ENCODE peak calls at places on chromosomes 12 and 14, in seven cellular contexts. One of them, this sample, is unnamed.

GRCh38 chr12:49232940-49233841 is 31.7 kb upstream of the TUBA1C start:
- DNase-seq in prostate gland: peak; percentile 11
- DNase-seq in SK-N-SH: peak; percentile 64
- DNase-seq in HCT116: no peak
- DNase-seq in HepG2: peak; percentile 30
- DNase-seq in upper lobe of left lung: peak; percentile 30
- DNase-seq in transverse colon: peak; percentile 28
- DNase-seq in this sample: peak; percentile 80

GRCh38 chr12:116087399-116087798 is 190.1 kb downstream of the MED13L start:
- DNase-seq in prostate gland: no peak
- DNase-seq in SK-N-SH: no peak
- DNase-seq in HCT116: no peak
- DNase-seq in HepG2: no peak
- DNase-seq in upper lobe of left lung: no peak
- DNase-seq in transverse colon: no peak
- DNase-seq in this sample: no peak

GRCh38 chr12:47779301-47779942 is 6.4 kb downstream of the SLC48A1 start:
- DNase-seq in prostate gland: peak; percentile 84
- DNase-seq in SK-N-SH: peak; percentile 88
- DNase-seq in HCT116: peak; percentile 61
- DNase-seq in HepG2: peak; percentile 69
- DNase-seq in upper lobe of left lung: peak; percentile 91
- DNase-seq in transverse colon: peak; percentile 91
- DNase-seq in this sample: peak; percentile 94

GRCh38 chr12:119804011-119804641 is 73.0 kb downstream of the CIT start:
- DNase-seq in prostate gland: peak; percentile 51
- DNase-seq in SK-N-SH: peak; percentile 86
- DNase-seq in HCT116: peak; percentile 33
- DNase-seq in HepG2: peak; percentile 54
- DNase-seq in upper lobe of left lung: peak; percentile 52
- DNase-seq in transverse colon: no peak
- DNase-seq in this sample: peak; percentile 71

GRCh38 chr14:55329999-55330710 is 58.9 kb downstream of the FBXO34 start:
- DNase-seq in prostate gland: no peak
- DNase-seq in SK-N-SH: no peak
- DNase-seq in HCT116: no peak
- DNase-seq in HepG2: no peak
- DNase-seq in upper lobe of left lung: no peak
- DNase-seq in transverse colon: no peak
- DNase-seq in this sample: no peak

GRCh38 chr14:56156096-56156495 is 37.9 kb downstream of the PELI2 start:
- DNase-seq in prostate gland: no peak
- DNase-seq in SK-N-SH: no peak
- DNase-seq in HCT116: no peak
- DNase-seq in HepG2: no peak
- DNase-seq in upper lobe of left lung: no peak
- DNase-seq in transverse colon: no peak
- DNase-seq in this sample: no peak

GRCh38 chr14:71474291-71474690 is 457.9 kb upstream of the RGS6 start:
- DNase-seq in prostate gland: no peak
- DNase-seq in SK-N-SH: peak; percentile 16
- DNase-seq in HCT116: no peak
- DNase-seq in HepG2: no peak
- DNase-seq in upper lobe of left lung: no peak
- DNase-seq in transverse colon: no peak
- DNase-seq in this sample: no peak

GRCh38 chr12:39618701-39619100 is 902 bp downstream of the ABCD2 start:
- DNase-seq in prostate gland: no peak
- DNase-seq in SK-N-SH: no peak
- DNase-seq in HCT116: no peak
- DNase-seq in HepG2: no peak
- DNase-seq in upper lobe of left lung: no peak
- DNase-seq in transverse colon: no peak
- DNase-seq in this sample: no peak

GRCh38 chr12:49560695-49561094 is 7.2 kb downstream of the MCRS1 start:
- DNase-seq in prostate gland: no peak
- DNase-seq in SK-N-SH: no peak
- DNase-seq in HCT116: no peak
- DNase-seq in HepG2: no peak
- DNase-seq in upper lobe of left lung: no peak
- DNase-seq in transverse colon: no peak
- DNase-seq in this sample: no peak

GRCh38 chr14:69460093-69460701 is 24.3 kb upstream of the PLEKHD1 start:
- DNase-seq in prostate gland: peak; percentile 72
- DNase-seq in SK-N-SH: peak; percentile 70
- DNase-seq in HCT116: peak; percentile 63
- DNase-seq in HepG2: peak; percentile 73
- DNase-seq in upper lobe of left lung: peak; percentile 57
- DNase-seq in transverse colon: peak; percentile 71
- DNase-seq in this sample: peak; percentile 77

GRCh38 chr12:103841690-103842584 is 903 bp upstream of the NT5DC3 start:
- DNase-seq in prostate gland: no peak
- DNase-seq in SK-N-SH: no peak
- DNase-seq in HCT116: peak; percentile 49
- DNase-seq in HepG2: peak; percentile 40
- DNase-seq in upper lobe of left lung: peak; percentile 39
- DNase-seq in transverse colon: no peak
- DNase-seq in this sample: peak; percentile 83

GRCh38 chr14:68896132-68896531 is 83.0 kb downstream of the ACTN1 start:
- DNase-seq in prostate gland: no peak
- DNase-seq in SK-N-SH: no peak
- DNase-seq in HCT116: no peak
- DNase-seq in HepG2: no peak
- DNase-seq in upper lobe of left lung: no peak
- DNase-seq in transverse colon: no peak
- DNase-seq in this sample: no peak

GRCh38 chr12:12612403-12612802 is 727 bp downstream of the CREBL2 start:
- DNase-seq in prostate gland: no peak
- DNase-seq in SK-N-SH: peak; percentile 60
- DNase-seq in HCT116: no peak
- DNase-seq in HepG2: peak; percentile 82
- DNase-seq in upper lobe of left lung: no peak
- DNase-seq in transverse colon: no peak
- DNase-seq in this sample: no peak

GRCh38 chr14:75927564-75928087 is 54.2 kb downstream of the TGFB3 start:
- DNase-seq in prostate gland: no peak
- DNase-seq in SK-N-SH: no peak
- DNase-seq in HCT116: no peak
- DNase-seq in HepG2: no peak
- DNase-seq in upper lobe of left lung: no peak
- DNase-seq in transverse colon: no peak
- DNase-seq in this sample: no peak

GRCh38 chr14:69038449-69039286 is 59.6 kb upstream of the ACTN1 start:
- DNase-seq in prostate gland: no peak
- DNase-seq in SK-N-SH: peak; percentile 70
- DNase-seq in HCT116: no peak
- DNase-seq in HepG2: no peak
- DNase-seq in upper lobe of left lung: no peak
- DNase-seq in transverse colon: no peak
- DNase-seq in this sample: no peak

GRCh38 chr12:125841332-125841731 is 776.1 kb downstream of the AACS start:
- DNase-seq in prostate gland: no peak
- DNase-seq in SK-N-SH: no peak
- DNase-seq in HCT116: no peak
- DNase-seq in HepG2: no peak
- DNase-seq in upper lobe of left lung: no peak
- DNase-seq in transverse colon: no peak
- DNase-seq in this sample: no peak

GRCh38 chr12:47954467-47955045 is 8.8 kb upstream of the TMEM106C start:
- DNase-seq in prostate gland: no peak
- DNase-seq in SK-N-SH: no peak
- DNase-seq in HCT116: no peak
- DNase-seq in HepG2: no peak
- DNase-seq in upper lobe of left lung: no peak
- DNase-seq in transverse colon: peak; percentile 77
- DNase-seq in this sample: peak; percentile 6

GRCh38 chr12:111283986-111284385 is 84.9 kb downstream of the PHETA1 start:
- DNase-seq in prostate gland: no peak
- DNase-seq in SK-N-SH: no peak
- DNase-seq in HCT116: no peak
- DNase-seq in HepG2: no peak
- DNase-seq in upper lobe of left lung: no peak
- DNase-seq in transverse colon: no peak
- DNase-seq in this sample: no peak

GRCh38 chr12:114882083-114882482 is 198.1 kb upstream of the TBX3 start:
- DNase-seq in prostate gland: no peak
- DNase-seq in SK-N-SH: no peak
- DNase-seq in HCT116: no peak
- DNase-seq in HepG2: no peak
- DNase-seq in upper lobe of left lung: no peak
- DNase-seq in transverse colon: no peak
- DNase-seq in this sample: no peak

GRCh38 chr14:103333754-103334643 is at the start of gene EIF5:
- DNase-seq in prostate gland: peak; percentile 99
- DNase-seq in SK-N-SH: peak; percentile 99
- DNase-seq in HCT116: peak; percentile 96
- DNase-seq in HepG2: peak; percentile 94
- DNase-seq in upper lobe of left lung: peak; percentile 99
- DNase-seq in transverse colon: peak; percentile 99
- DNase-seq in this sample: peak; percentile 100
- TF ChIP-seq POLR2AphosphoS5 in prostate gland: peak; percentile 99
- TF ChIP-seq POLR2AphosphoS5 in SK-N-SH: peak; percentile 98
- TF ChIP-seq POLR2AphosphoS5 in HCT116: peak; percentile 98
- TF ChIP-seq POLR2AphosphoS5 in HepG2: peak; percentile 94
- TF ChIP-seq POLR2AphosphoS5 in upper lobe of left lung: peak; percentile 99
- TF ChIP-seq POLR2AphosphoS5 in transverse colon: peak; percentile 99
- TF ChIP-seq POLR2AphosphoS5 in this sample: peak; percentile 99

GRCh38 chr14:89458713-89459112 is 41.7 kb upstream of the FOXN3 start:
- DNase-seq in prostate gland: no peak
- DNase-seq in SK-N-SH: no peak
- DNase-seq in HCT116: no peak
- DNase-seq in HepG2: peak; percentile 92
- DNase-seq in upper lobe of left lung: no peak
- DNase-seq in transverse colon: no peak
- DNase-seq in this sample: peak; percentile 18

GRCh38 chr14:89454971-89455370 is 37.9 kb upstream of the FOXN3 start:
- DNase-seq in prostate gland: no peak
- DNase-seq in SK-N-SH: no peak
- DNase-seq in HCT116: no peak
- DNase-seq in HepG2: no peak
- DNase-seq in upper lobe of left lung: no peak
- DNase-seq in transverse colon: no peak
- DNase-seq in this sample: peak; percentile 26

GRCh38 chr14:89452281-89452680 is 35.2 kb upstream of the FOXN3 start:
- DNase-seq in prostate gland: no peak
- DNase-seq in SK-N-SH: no peak
- DNase-seq in HCT116: no peak
- DNase-seq in HepG2: no peak
- DNase-seq in upper lobe of left lung: no peak
- DNase-seq in transverse colon: no peak
- DNase-seq in this sample: peak; percentile 36

GRCh38 chr14:89457007-89457406 is 40.0 kb upstream of the FOXN3 start:
- DNase-seq in prostate gland: no peak
- DNase-seq in SK-N-SH: no peak
- DNase-seq in HCT116: no peak
- DNase-seq in HepG2: peak; percentile 53
- DNase-seq in upper lobe of left lung: no peak
- DNase-seq in transverse colon: no peak
- DNase-seq in this sample: peak; percentile 17

GRCh38 chr14:89455412-89455811 is 38.4 kb upstream of the FOXN3 start:
- DNase-seq in prostate gland: no peak
- DNase-seq in SK-N-SH: peak; percentile 25
- DNase-seq in HCT116: no peak
- DNase-seq in HepG2: no peak
- DNase-seq in upper lobe of left lung: no peak
- DNase-seq in transverse colon: peak; percentile 50
- DNase-seq in this sample: peak; percentile 54
- TF ChIP-seq POLR2AphosphoS5 in prostate gland: no peak
- TF ChIP-seq POLR2AphosphoS5 in SK-N-SH: no peak
- TF ChIP-seq POLR2AphosphoS5 in HCT116: no peak
- TF ChIP-seq POLR2AphosphoS5 in HepG2: no peak
- TF ChIP-seq POLR2AphosphoS5 in upper lobe of left lung: no peak
- TF ChIP-seq POLR2AphosphoS5 in transverse colon: no peak
- TF ChIP-seq POLR2AphosphoS5 in this sample: no peak

GRCh38 chr12:130944878-130945277 is 8.8 kb upstream of the ADGRD1 start:
- DNase-seq in prostate gland: no peak
- DNase-seq in SK-N-SH: no peak
- DNase-seq in HCT116: no peak
- DNase-seq in HepG2: no peak
- DNase-seq in upper lobe of left lung: no peak
- DNase-seq in transverse colon: no peak
- DNase-seq in this sample: no peak

GRCh38 chr12:130948136-130948535 is 5.6 kb upstream of the ADGRD1 start:
- DNase-seq in prostate gland: no peak
- DNase-seq in SK-N-SH: no peak
- DNase-seq in HCT116: no peak
- DNase-seq in HepG2: no peak
- DNase-seq in upper lobe of left lung: no peak
- DNase-seq in transverse colon: no peak
- DNase-seq in this sample: no peak

GRCh38 chr12:130948751-130949150 is 5.0 kb upstream of the ADGRD1 start:
- DNase-seq in prostate gland: no peak
- DNase-seq in SK-N-SH: no peak
- DNase-seq in HCT116: no peak
- DNase-seq in HepG2: no peak
- DNase-seq in upper lobe of left lung: no peak
- DNase-seq in transverse colon: no peak
- DNase-seq in this sample: peak; percentile 48

GRCh38 chr12:130947028-130947427 is 6.7 kb upstream of the ADGRD1 start:
- DNase-seq in prostate gland: no peak
- DNase-seq in SK-N-SH: no peak
- DNase-seq in HCT116: no peak
- DNase-seq in HepG2: no peak
- DNase-seq in upper lobe of left lung: no peak
- DNase-seq in transverse colon: no peak
- DNase-seq in this sample: no peak

DNA sequence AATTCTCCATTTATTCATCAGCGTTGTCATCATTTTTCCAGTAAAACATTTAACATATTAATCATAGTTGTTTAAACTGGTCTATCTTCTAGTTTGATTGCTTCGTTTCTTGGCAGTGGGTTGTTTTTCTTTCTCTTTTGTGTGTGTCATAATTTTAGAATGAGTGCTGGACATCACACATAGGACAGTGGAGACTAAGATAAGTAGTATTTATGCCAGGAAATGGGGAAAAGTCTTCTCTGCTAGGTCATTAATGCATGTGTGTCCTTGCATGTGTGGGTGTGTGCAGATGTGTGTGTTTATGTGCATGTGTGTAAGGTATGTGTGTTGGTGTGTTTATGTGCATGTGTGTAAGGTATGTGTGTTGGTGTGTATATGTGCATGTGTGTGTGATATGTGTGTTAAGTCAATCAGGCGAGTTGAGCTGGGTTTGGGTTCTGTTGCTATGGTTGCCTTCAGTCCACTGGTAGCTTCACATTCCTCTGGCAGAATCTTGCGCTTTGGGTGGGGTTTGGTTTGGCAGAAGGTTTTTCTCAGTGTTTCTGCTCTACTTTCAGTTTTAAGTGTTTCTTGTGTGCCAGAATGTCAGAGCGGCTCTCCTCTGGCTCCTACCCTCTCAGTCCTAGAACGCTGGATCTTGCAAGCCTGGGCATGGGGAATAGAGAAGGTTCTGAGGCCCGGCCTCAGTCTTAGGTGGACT is 7.8 kb upstream of the ADGRD1 start:
- DNase-seq in prostate gland: no peak
- DNase-seq in SK-N-SH: no peak
- DNase-seq in HCT116: no peak
- DNase-seq in HepG2: no peak
- DNase-seq in upper lobe of left lung: no peak
- DNase-seq in transverse colon: no peak
- DNase-seq in this sample: no peak
- TF ChIP-seq POLR2AphosphoS5 in prostate gland: no peak
- TF ChIP-seq POLR2AphosphoS5 in SK-N-SH: no peak
- TF ChIP-seq POLR2AphosphoS5 in HCT116: no peak
- TF ChIP-seq POLR2AphosphoS5 in HepG2: no peak
- TF ChIP-seq POLR2AphosphoS5 in upper lobe of left lung: no peak
- TF ChIP-seq POLR2AphosphoS5 in transverse colon: no peak
- TF ChIP-seq POLR2AphosphoS5 in this sample: no peak

GRCh38 chr12:120903818-120904773 is at the start of gene SPPL3:
- DNase-seq in prostate gland: peak; percentile 88
- DNase-seq in SK-N-SH: peak; percentile 99
- DNase-seq in HCT116: peak; percentile 58
- DNase-seq in HepG2: peak; percentile 75
- DNase-seq in upper lobe of left lung: peak; percentile 92
- DNase-seq in transverse colon: peak; percentile 95
- DNase-seq in this sample: peak; percentile 95
- TF ChIP-seq POLR2AphosphoS5 in prostate gland: peak; percentile 88
- TF ChIP-seq POLR2AphosphoS5 in SK-N-SH: peak; percentile 66
- TF ChIP-seq POLR2AphosphoS5 in HCT116: peak; percentile 84
- TF ChIP-seq POLR2AphosphoS5 in HepG2: no peak
- TF ChIP-seq POLR2AphosphoS5 in upper lobe of left lung: peak; percentile 80
- TF ChIP-seq POLR2AphosphoS5 in transverse colon: peak; percentile 82
- TF ChIP-seq POLR2AphosphoS5 in this sample: peak; percentile 86